ENCODE peak calls at places on chromosome 15, in six cellular contexts. One of them, this sample, is unnamed.

GRCh38 chr15:70344666-70345065 is 246.9 kb upstream of the TLE3 start:
- DNase-seq in astrocyte: no peak
- DNase-seq in PC-3: no peak
- DNase-seq in RWPE2: peak
- DNase-seq in fibroblast of pulmonary artery: no peak
- DNase-seq in Peyer's patch: no peak
- DNase-seq in this sample: no peak

GRCh38 chr15:69377137-69377536 is 37.0 kb upstream of the KIF23 start:
- DNase-seq in astrocyte: no peak
- DNase-seq in PC-3: no peak
- DNase-seq in RWPE2: no peak
- DNase-seq in fibroblast of pulmonary artery: no peak
- DNase-seq in Peyer's patch: no peak
- DNase-seq in this sample: no peak

GRCh38 chr15:78072080-78072892 is 5.2 kb downstream of the TBC1D2B start:
- DNase-seq in astrocyte: no peak
- DNase-seq in PC-3: no peak
- DNase-seq in RWPE2: no peak
- DNase-seq in fibroblast of pulmonary artery: peak
- DNase-seq in Peyer's patch: peak
- DNase-seq in this sample: peak

GRCh38 chr15:63274427-63274826 is 3.0 kb upstream of the APH1B start:
- DNase-seq in astrocyte: no peak
- DNase-seq in PC-3: no peak
- DNase-seq in RWPE2: no peak
- DNase-seq in fibroblast of pulmonary artery: no peak
- DNase-seq in Peyer's patch: no peak
- DNase-seq in this sample: no peak

GRCh38 chr15:78640840-78641733 is at the start of gene CHRNB4:
- DNase-seq in astrocyte: peak
- DNase-seq in PC-3: no peak
- DNase-seq in RWPE2: peak
- DNase-seq in fibroblast of pulmonary artery: peak
- DNase-seq in Peyer's patch: no peak
- DNase-seq in this sample: no peak

GRCh38 chr15:35671197-35671596 is 125.2 kb upstream of the DPH6 start:
- DNase-seq in astrocyte: peak
- DNase-seq in PC-3: no peak
- DNase-seq in RWPE2: no peak
- DNase-seq in fibroblast of pulmonary artery: no peak
- DNase-seq in Peyer's patch: no peak
- DNase-seq in this sample: no peak

GRCh38 chr15:64930778-64931240 is 19.1 kb downstream of the ANKDD1A start:
- DNase-seq in astrocyte: peak
- DNase-seq in PC-3: no peak
- DNase-seq in RWPE2: peak
- DNase-seq in fibroblast of pulmonary artery: peak
- DNase-seq in Peyer's patch: peak
- DNase-seq in this sample: peak

GRCh38 chr15:62269504-62269903 is 104.4 kb upstream of the C2CD4B start:
- DNase-seq in astrocyte: no peak
- DNase-seq in PC-3: no peak
- DNase-seq in RWPE2: no peak
- DNase-seq in fibroblast of pulmonary artery: no peak
- DNase-seq in Peyer's patch: no peak
- DNase-seq in this sample: no peak

GRCh38 chr15:33907326-33907725 is 61.0 kb upstream of the CHRM5 start:
- DNase-seq in astrocyte: no peak
- DNase-seq in PC-3: no peak
- DNase-seq in RWPE2: no peak
- DNase-seq in fibroblast of pulmonary artery: peak
- DNase-seq in Peyer's patch: no peak
- DNase-seq in this sample: no peak

GRCh38 chr15:38623744-38624143 is 59.1 kb upstream of the RASGRP1 start:
- DNase-seq in astrocyte: no peak
- DNase-seq in PC-3: no peak
- DNase-seq in RWPE2: no peak
- DNase-seq in fibroblast of pulmonary artery: no peak
- DNase-seq in Peyer's patch: no peak
- DNase-seq in this sample: no peak

GRCh38 chr15:69340243-69340991 is 41.7 kb downstream of the PAQR5 start:
- DNase-seq in astrocyte: no peak
- DNase-seq in PC-3: peak
- DNase-seq in RWPE2: no peak
- DNase-seq in fibroblast of pulmonary artery: no peak
- DNase-seq in Peyer's patch: no peak
- DNase-seq in this sample: no peak

GRCh38 chr15:33201376-33202189 is 7.1 kb upstream of the FMN1 start:
- DNase-seq in astrocyte: peak
- DNase-seq in PC-3: peak
- DNase-seq in RWPE2: peak
- DNase-seq in fibroblast of pulmonary artery: no peak
- DNase-seq in Peyer's patch: peak
- DNase-seq in this sample: peak

GRCh38 chr15:75868019-75868418 is 24.8 kb downstream of the UBE2Q2 start:
- DNase-seq in astrocyte: no peak
- DNase-seq in PC-3: no peak
- DNase-seq in RWPE2: no peak
- DNase-seq in fibroblast of pulmonary artery: no peak
- DNase-seq in Peyer's patch: no peak
- DNase-seq in this sample: no peak

GRCh38 chr15:78859971-78860733 is 12.5 kb upstream of the MORF4L1 start:
- DNase-seq in astrocyte: peak
- DNase-seq in PC-3: peak
- DNase-seq in RWPE2: peak
- DNase-seq in fibroblast of pulmonary artery: peak
- DNase-seq in Peyer's patch: peak
- DNase-seq in this sample: peak

GRCh38 chr15:77519540-77519939 is 98.9 kb downstream of the HMG20A start:
- DNase-seq in astrocyte: no peak
- DNase-seq in PC-3: no peak
- DNase-seq in RWPE2: no peak
- DNase-seq in fibroblast of pulmonary artery: no peak
- DNase-seq in Peyer's patch: no peak
- DNase-seq in this sample: no peak

GRCh38 chr15:83305696-83306291 is 21.3 kb upstream of the BNC1 start:
- DNase-seq in astrocyte: peak
- DNase-seq in PC-3: peak
- DNase-seq in RWPE2: peak
- DNase-seq in fibroblast of pulmonary artery: peak
- DNase-seq in Peyer's patch: no peak
- DNase-seq in this sample: no peak

GRCh38 chr15:66503780-66504562 is 684 bp downstream of the RPL4 start:
- DNase-seq in astrocyte: no peak
- DNase-seq in PC-3: no peak
- DNase-seq in RWPE2: no peak
- DNase-seq in fibroblast of pulmonary artery: no peak
- DNase-seq in Peyer's patch: no peak
- DNase-seq in this sample: no peak

GRCh38 chr15:63933522-63933921 is 99.8 kb upstream of the HERC1 start:
- DNase-seq in astrocyte: no peak
- DNase-seq in PC-3: peak
- DNase-seq in RWPE2: no peak
- DNase-seq in fibroblast of pulmonary artery: peak
- DNase-seq in Peyer's patch: peak
- DNase-seq in this sample: no peak

GRCh38 chr15:32100286-32100685 is 70.0 kb downstream of the CHRNA7 start:
- DNase-seq in astrocyte: no peak
- DNase-seq in PC-3: no peak
- DNase-seq in RWPE2: no peak
- DNase-seq in fibroblast of pulmonary artery: no peak
- DNase-seq in Peyer's patch: no peak
- DNase-seq in this sample: no peak

GRCh38 chr15:41914406-41914805 is 20.6 kb upstream of the SPTBN5 start:
- DNase-seq in astrocyte: no peak
- DNase-seq in PC-3: no peak
- DNase-seq in RWPE2: no peak
- DNase-seq in fibroblast of pulmonary artery: no peak
- DNase-seq in Peyer's patch: no peak
- DNase-seq in this sample: no peak

GRCh38 chr15:86082619-86083377 is 3.1 kb downstream of the AGBL1 start:
- DNase-seq in astrocyte: peak
- DNase-seq in PC-3: no peak
- DNase-seq in RWPE2: no peak
- DNase-seq in fibroblast of pulmonary artery: no peak
- DNase-seq in Peyer's patch: no peak
- DNase-seq in this sample: no peak

GRCh38 chr15:101803676-101804075 is 367 bp downstream of the OR4F6 start:
- DNase-seq in astrocyte: peak
- DNase-seq in PC-3: no peak
- DNase-seq in RWPE2: no peak
- DNase-seq in fibroblast of pulmonary artery: no peak
- DNase-seq in Peyer's patch: no peak
- DNase-seq in this sample: no peak

GRCh38 chr15:101804941-101805340 is 1.6 kb downstream of the OR4F6 start:
- DNase-seq in astrocyte: no peak
- DNase-seq in PC-3: no peak
- DNase-seq in RWPE2: no peak
- DNase-seq in fibroblast of pulmonary artery: no peak
- DNase-seq in Peyer's patch: no peak
- DNase-seq in this sample: no peak

GRCh38 chr15:101805605-101806345 is 2.5 kb downstream of the OR4F6 start:
- DNase-seq in astrocyte: no peak
- DNase-seq in PC-3: peak
- DNase-seq in RWPE2: no peak
- DNase-seq in fibroblast of pulmonary artery: no peak
- DNase-seq in Peyer's patch: no peak
- DNase-seq in this sample: no peak

GRCh38 chr15:101803209-101803608 is at the start of gene OR4F6:
- DNase-seq in astrocyte: no peak
- DNase-seq in PC-3: no peak
- DNase-seq in RWPE2: no peak
- DNase-seq in fibroblast of pulmonary artery: no peak
- DNase-seq in Peyer's patch: no peak
- DNase-seq in this sample: no peak

GRCh38 chr15:101804375-101804774 is 1.1 kb downstream of the OR4F6 start:
- DNase-seq in astrocyte: no peak
- DNase-seq in PC-3: no peak
- DNase-seq in RWPE2: no peak
- DNase-seq in fibroblast of pulmonary artery: no peak
- DNase-seq in Peyer's patch: no peak
- DNase-seq in this sample: no peak
- H3K4me3 ChIP-seq in astrocyte: no peak
- H3K4me3 ChIP-seq in PC-3: no peak
- H3K4me3 ChIP-seq in RWPE2: no peak
- H3K4me3 ChIP-seq in fibroblast of pulmonary artery: no peak
- H3K4me3 ChIP-seq in Peyer's patch: no peak
- H3K4me3 ChIP-seq in this sample: no peak

DNA sequence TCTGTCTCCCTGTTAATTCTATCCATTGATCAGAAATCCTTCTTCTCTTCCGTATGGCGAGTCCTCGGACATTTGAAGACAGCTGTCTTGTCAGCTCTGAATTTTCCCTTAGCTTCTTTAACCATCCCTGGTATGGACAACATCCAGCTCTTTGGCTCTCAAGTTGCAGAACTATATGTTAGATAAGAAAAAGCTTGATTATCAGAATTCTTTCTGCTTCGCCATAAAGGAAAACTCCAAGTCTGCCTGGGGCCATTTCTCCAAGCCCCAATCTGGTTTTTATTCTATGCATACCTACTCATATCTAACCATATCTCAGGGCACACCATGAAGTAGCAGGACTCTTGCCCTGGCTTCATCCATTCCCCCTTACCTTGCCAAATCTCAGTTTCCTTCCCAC is 215.7 kb upstream of the TMC3 start:
- DNase-seq in astrocyte: no peak
- DNase-seq in PC-3: no peak
- DNase-seq in RWPE2: no peak
- DNase-seq in fibroblast of pulmonary artery: no peak
- DNase-seq in Peyer's patch: no peak
- DNase-seq in this sample: no peak
- TF ChIP-seq CTCF in astrocyte: no peak
- TF ChIP-seq CTCF in PC-3: no peak
- TF ChIP-seq CTCF in RWPE2: no peak
- TF ChIP-seq CTCF in fibroblast of pulmonary artery: no peak
- TF ChIP-seq CTCF in Peyer's patch: no peak
- TF ChIP-seq CTCF in this sample: no peak

GRCh38 chr15:58279106-58279505 is 140.9 kb downstream of the AQP9 start:
- DNase-seq in astrocyte: no peak
- DNase-seq in PC-3: no peak
- DNase-seq in RWPE2: no peak
- DNase-seq in fibroblast of pulmonary artery: no peak
- DNase-seq in Peyer's patch: no peak
- DNase-seq in this sample: no peak
- H3K4me3 ChIP-seq in astrocyte: no peak
- H3K4me3 ChIP-seq in PC-3: no peak
- H3K4me3 ChIP-seq in RWPE2: no peak
- H3K4me3 ChIP-seq in fibroblast of pulmonary artery: no peak
- H3K4me3 ChIP-seq in Peyer's patch: no peak
- H3K4me3 ChIP-seq in this sample: no peak

GRCh38 chr15:40274350-40275274 is 8.3 kb downstream of the ANKRD63 start:
- DNase-seq in astrocyte: peak
- DNase-seq in PC-3: peak
- DNase-seq in RWPE2: no peak
- DNase-seq in fibroblast of pulmonary artery: peak
- DNase-seq in Peyer's patch: peak
- DNase-seq in this sample: peak
- TF ChIP-seq CTCF in astrocyte: peak
- TF ChIP-seq CTCF in PC-3: peak
- TF ChIP-seq CTCF in RWPE2: peak
- TF ChIP-seq CTCF in fibroblast of pulmonary artery: no peak
- TF ChIP-seq CTCF in Peyer's patch: peak
- TF ChIP-seq CTCF in this sample: peak

GRCh38 chr15:40597024-40597423 is 3.0 kb downstream of the KNL1 start:
- DNase-seq in astrocyte: no peak
- DNase-seq in PC-3: no peak
- DNase-seq in RWPE2: no peak
- DNase-seq in fibroblast of pulmonary artery: no peak
- DNase-seq in Peyer's patch: no peak
- DNase-seq in this sample: no peak

GRCh38 chr15:40598672-40599071 is 4.6 kb downstream of the KNL1 start:
- DNase-seq in astrocyte: no peak
- DNase-seq in PC-3: no peak
- DNase-seq in RWPE2: no peak
- DNase-seq in fibroblast of pulmonary artery: no peak
- DNase-seq in Peyer's patch: no peak
- DNase-seq in this sample: no peak

GRCh38 chr15:40600956-40601355 is 6.9 kb downstream of the KNL1 start:
- DNase-seq in astrocyte: no peak
- DNase-seq in PC-3: no peak
- DNase-seq in RWPE2: no peak
- DNase-seq in fibroblast of pulmonary artery: no peak
- DNase-seq in Peyer's patch: no peak
- DNase-seq in this sample: no peak

GRCh38 chr15:40595773-40596172 is 1.7 kb downstream of the KNL1 start:
- DNase-seq in astrocyte: no peak
- DNase-seq in PC-3: peak
- DNase-seq in RWPE2: no peak
- DNase-seq in fibroblast of pulmonary artery: no peak
- DNase-seq in Peyer's patch: no peak
- DNase-seq in this sample: no peak

DNA sequence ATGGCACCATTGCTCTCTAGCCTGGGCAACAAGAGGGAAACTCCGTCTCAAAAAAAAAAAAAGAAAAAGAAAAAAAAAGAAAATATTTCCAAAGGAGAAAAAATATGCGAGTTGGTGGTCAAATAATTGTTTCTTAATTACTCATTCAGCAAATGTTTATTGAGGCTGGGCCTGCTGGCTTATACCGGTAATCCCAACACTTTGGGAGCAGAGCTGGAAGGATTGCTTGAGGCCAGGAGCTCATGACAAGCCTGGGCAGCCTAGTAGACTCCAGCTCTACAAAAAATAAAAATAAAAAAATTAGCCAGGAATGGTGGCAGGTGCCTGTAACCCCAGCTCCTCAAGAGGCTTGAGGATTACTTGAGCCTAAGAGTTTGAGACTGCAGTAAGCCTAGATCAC is 4.1 kb downstream of the KNL1 start:
- DNase-seq in astrocyte: no peak
- DNase-seq in PC-3: peak
- DNase-seq in RWPE2: no peak
- DNase-seq in fibroblast of pulmonary artery: no peak
- DNase-seq in Peyer's patch: no peak
- DNase-seq in this sample: no peak
- H3K4me3 ChIP-seq in astrocyte: no peak
- H3K4me3 ChIP-seq in PC-3: no peak
- H3K4me3 ChIP-seq in RWPE2: no peak
- H3K4me3 ChIP-seq in fibroblast of pulmonary artery: no peak
- H3K4me3 ChIP-seq in Peyer's patch: no peak
- H3K4me3 ChIP-seq in this sample: no peak

This sample was measured in foreskin fibroblast.